ENCODE peak calls at places on chromosomes 11 and 22, in six cellular contexts. O is A549, L is GM12878, T is HepG2, P is NB4, I is endothelial cell of umbilical vein. K is an unnamed sample.

GRCh38 chr11:12386309-12386708 is 8.9 kb downstream of the PARVA start:
- DNase-seq in O (no peak), P (no peak), I (no peak), T (no peak), L (no peak), K (no peak)

GRCh38 chr11:9060700-9061111 is 30.7 kb downstream of the SCUBE2 start:
- DNase-seq in I (no peak), O (peak), P (peak), L (peak), T (peak), K (peak)

GRCh38 chr11:73995247-73995646 is 12.6 kb upstream of the UCP2 start:
- DNase-seq in I (peak), O (no peak), P (peak), T (no peak), L (no peak), K (no peak)

GRCh38 chr11:69891421-69892236 is 72.4 kb upstream of the FGF3 start:
- DNase-seq in P (no peak), O (no peak), I (no peak), T (peak), L (no peak), K (no peak)

GRCh38 chr11:97963528-97964331 is 1057.0 kb upstream of the CNTN5 start:
- DNase-seq in T (no peak), O (no peak), P (peak), I (no peak), L (no peak), K (peak)

GRCh38 chr11:134361661-134362060 is 29.9 kb downstream of the GLB1L2 start:
- DNase-seq in T (no peak), P (no peak), O (no peak), L (no peak), I (no peak), K (no peak)

GRCh38 chr22:36182056-36182455 is 19.6 kb downstream of the APOL4 start:
- DNase-seq in I (peak), T (no peak), L (no peak), P (no peak), O (no peak), K (no peak)

GRCh38 chr11:19055016-19055415 is 5.5 kb downstream of the MRGPRX2 start:
- DNase-seq in O (no peak), T (no peak), L (no peak), P (no peak), I (no peak), K (no peak)

GRCh38 chr22:45842141-45842831 is 134.7 kb downstream of the WNT7B start:
- DNase-seq in P (peak), T (no peak), L (no peak), I (no peak), O (no peak), K (no peak)

GRCh38 chr11:130719516-130719915 is 196.8 kb downstream of the SNX19 start:
- DNase-seq in L (no peak), P (no peak), I (no peak), T (no peak), O (no peak), K (no peak)

GRCh38 chr22:43867839-43868652 is 5.7 kb upstream of the SULT4A1 start:
- DNase-seq in L (no peak), T (no peak), I (peak), O (peak), P (peak), K (peak)

GRCh38 chr11:59560702-59561469 is 49.5 kb downstream of the OR4D9 start:
- DNase-seq in P (peak), T (peak), L (peak), O (peak), I (peak), K (peak)

GRCh38 chr11:97111559-97111958 is 721.7 kb downstream of the JRKL start:
- DNase-seq in O (no peak), P (no peak), L (no peak), T (no peak), I (no peak), K (no peak)

GRCh38 chr11:35260342-35260985 is 121.5 kb downstream of the CD44 start:
- DNase-seq in I (no peak), O (peak), L (no peak), P (no peak), T (no peak), K (no peak)

GRCh38 chr11:112085822-112086421 is 634 bp downstream of the TIMM8B start:
- DNase-seq in L (no peak), I (no peak), P (peak), O (peak), T (no peak), K (peak)

GRCh38 chr11:122709042-122709760 is 53.7 kb downstream of the UBASH3B start:
- DNase-seq in L (no peak), I (no peak), T (no peak), P (no peak), O (peak), K (no peak)

GRCh38 chr11:43952401-43953342 is 10.2 kb downstream of the C11orf96 start:
- DNase-seq in L (no peak), I (no peak), O (no peak), P (no peak), T (no peak), K (peak)

GRCh38 chr11:15941206-15941770 is 415.1 kb downstream of the SOX6 start:
- DNase-seq in I (peak), L (no peak), T (no peak), O (no peak), P (peak), K (peak)

GRCh38 chr22:30286813-30287625 is 2.3 kb downstream of the CASTOR1 start:
- DNase-seq in I (peak), T (peak), O (peak), P (peak), L (no peak), K (peak)

GRCh38 chr11:98455500-98456186 is 565.1 kb upstream of the CNTN5 start:
- DNase-seq in I (no peak), P (peak), O (no peak), T (peak), L (no peak), K (peak)

GRCh38 chr11:124801014-124801413 is 808 bp upstream of the MSANTD2 start:
- DNase-seq in O (no peak), P (peak), I (peak), L (no peak), T (no peak), K (no peak)

GRCh38 chr11:87972133-87972532 is 203.1 kb downstream of the RAB38 start:
- DNase-seq in O (no peak), T (no peak), P (no peak), L (no peak), I (no peak), K (no peak)

GRCh38 chr22:16699336-16699735 is 106.7 kb upstream of the CCT8L2 start:
- DNase-seq in T (no peak), P (no peak), L (no peak), I (no peak), O (no peak), K (no peak)

GRCh38 chr22:31920306-31920705 is 24.0 kb upstream of the YWHAH start:
- DNase-seq in L (no peak), P (no peak), O (no peak), T (no peak), I (no peak), K (no peak)

GRCh38 chr11:84830372-84830771 is 796.8 kb downstream of the DLG2 start:
- DNase-seq in L (no peak), T (no peak), P (no peak), O (no peak), I (no peak), K (no peak)

GRCh38 chr22:35961480-35961902 is 67.1 kb downstream of the RBFOX2 start:
- DNase-seq in L (no peak), I (peak), O (peak), P (no peak), T (no peak), K (no peak)

GRCh38 chr11:82906236-82906635 is 4.7 kb downstream of the DDIAS start:
- DNase-seq in T (peak), P (peak), I (peak), O (peak), L (no peak), K (no peak)

GRCh38 chr11:69401715-69402114 is 79.7 kb upstream of the LINC01488 start:
- DNase-seq in L (no peak), O (no peak), P (peak), T (no peak), I (no peak), K (peak)

GRCh38 chr11:32658639-32659406 is 75.2 kb downstream of the EIF3M start:
- DNase-seq in L (no peak), O (no peak), I (no peak), T (no peak), P (no peak), K (no peak)

GRCh38 chr11:77959434-77959833 is 35.0 kb downstream of the INTS4 start:
- DNase-seq in T (no peak), L (no peak), O (no peak), P (no peak), I (peak), K (no peak)

GRCh38 chr11:47946682-47947575 is 33.4 kb upstream of the PTPRJ start:
- DNase-seq in L (no peak), T (no peak), P (peak), I (peak), O (peak), K (peak)

GRCh38 chr22:42800731-42801536 is 56.1 kb downstream of the ARFGAP3 start:
- DNase-seq in P (no peak), T (peak), I (no peak), O (no peak), L (no peak), K (no peak)

DNA sequence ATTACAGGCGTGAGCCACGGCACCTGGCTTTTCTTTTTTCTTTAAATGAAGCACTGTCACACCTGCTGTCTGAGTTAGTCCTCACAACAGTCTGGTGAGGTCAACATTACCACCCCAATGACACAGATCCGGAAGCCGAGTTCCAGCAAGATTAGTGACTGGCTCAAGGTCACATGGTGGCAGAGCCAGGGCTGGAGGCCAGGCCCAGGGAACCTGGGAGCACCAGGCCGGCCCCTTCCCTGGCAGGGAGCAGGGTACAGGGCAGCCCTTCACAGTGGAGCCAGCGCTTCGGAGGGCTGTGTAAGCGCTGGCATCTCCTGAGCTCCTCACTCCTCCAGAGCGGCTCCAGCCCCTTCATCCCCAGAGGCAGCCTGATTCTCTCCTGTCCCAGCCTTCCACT is 118.7 kb downstream of the ST3GAL4 start:
- DNase-seq in P (no peak), I (no peak), L (no peak), O (no peak), T (peak), K (no peak)
- TF ChIP-seq MYC in P (no peak), I (no peak), L (no peak), O (no peak), T (no peak), K (no peak)

DNA sequence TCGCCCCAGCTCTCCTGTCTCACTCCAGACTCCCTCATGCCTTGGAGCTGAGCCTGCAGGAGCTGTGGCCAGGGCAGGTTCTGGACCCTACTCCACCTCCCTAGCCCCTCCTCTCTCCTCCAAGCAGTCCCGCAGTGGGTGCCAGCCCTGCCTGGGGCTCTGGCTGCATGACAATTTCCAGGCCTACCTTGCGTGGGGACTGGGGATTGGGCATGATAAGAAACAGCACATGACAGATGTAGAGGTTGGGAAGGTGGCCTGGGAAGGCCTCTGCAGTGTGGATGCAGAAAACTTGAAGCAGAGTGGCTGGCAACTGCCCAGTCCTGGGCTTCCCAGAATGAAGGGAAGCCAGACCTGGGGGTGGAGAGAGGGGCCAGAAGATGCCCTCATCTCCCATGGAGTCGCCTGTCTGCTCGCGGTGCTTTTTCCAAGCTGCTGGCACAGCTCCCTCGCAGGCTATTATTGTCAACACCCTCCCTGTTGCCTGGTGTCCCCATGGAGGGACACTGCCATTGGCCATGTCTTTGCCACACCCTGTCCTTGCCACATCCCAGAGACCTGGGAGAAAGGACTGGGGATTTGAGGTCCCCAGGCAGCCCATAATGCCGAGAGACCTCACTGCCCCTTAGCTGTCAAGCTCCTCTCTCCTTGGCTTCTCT is 48.9 kb upstream of the CDON start:
- DNase-seq in L (no peak), P (no peak), I (no peak), T (no peak), O (no peak), K (no peak)
- TF ChIP-seq MYC in L (no peak), P (no peak), I (no peak), T (no peak), O (no peak), K (no peak)

GRCh38 chr22:26588749-26589366 is 1.1 kb downstream of the TPST2 start:
- DNase-seq in L (no peak), P (no peak), I (no peak), T (peak), O (no peak), K (no peak)
- TF ChIP-seq MYC in L (no peak), P (no peak), I (no peak), T (no peak), O (no peak), K (no peak)

GRCh38 chr11:76267563-76267962 is 61.3 kb upstream of the WNT11 start:
- DNase-seq in T (no peak), I (no peak), L (no peak), P (no peak), O (no peak), K (no peak)

GRCh38 chr11:76268498-76268897 is 62.2 kb upstream of the WNT11 start:
- DNase-seq in T (no peak), I (no peak), L (no peak), P (no peak), O (no peak), K (no peak)

GRCh38 chr11:76269247-76269646 is 62.9 kb upstream of the WNT11 start:
- DNase-seq in P (no peak), L (no peak), O (no peak), T (no peak), I (no peak), K (no peak)

GRCh38 chr11:76270387-76270786 is 64.1 kb upstream of the WNT11 start:
- DNase-seq in I (no peak), L (no peak), T (no peak), P (no peak), O (no peak), K (no peak)

DNA sequence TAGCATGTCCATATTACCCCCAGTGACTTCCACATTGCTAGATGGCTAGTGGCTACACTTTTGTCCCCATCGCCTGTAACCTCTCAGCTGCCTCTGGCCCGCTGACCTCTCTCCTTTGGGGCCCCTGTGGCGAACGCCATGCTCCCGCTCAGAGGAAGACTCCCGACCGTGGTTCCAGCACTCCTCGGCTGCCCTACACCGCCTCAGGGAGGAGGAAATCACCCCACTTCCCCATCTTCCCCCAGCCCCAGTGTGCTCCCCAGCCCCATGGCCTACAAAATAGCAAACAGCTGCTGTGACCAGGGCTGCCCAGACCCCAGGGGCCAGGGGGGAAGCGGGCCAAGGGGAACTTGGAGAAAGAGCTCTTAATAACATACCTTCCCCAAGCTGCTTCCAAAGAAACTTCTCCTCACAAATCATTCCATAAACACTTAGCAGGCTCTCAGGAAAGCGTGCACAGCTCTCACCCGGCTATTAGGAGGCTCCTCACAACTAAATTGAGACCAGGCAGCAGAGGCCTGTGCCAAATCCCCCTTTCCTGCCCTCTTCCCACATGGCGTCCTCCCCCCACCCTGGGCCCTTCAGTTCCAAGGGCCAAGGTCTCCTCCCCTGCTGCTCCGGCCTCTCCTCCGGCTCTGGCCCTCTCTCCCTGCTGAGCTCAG is 63.5 kb upstream of the WNT11 start:
- DNase-seq in I (no peak), T (no peak), O (no peak), P (peak), L (no peak), K (no peak)
- TF ChIP-seq MYC in I (no peak), T (no peak), O (no peak), P (no peak), L (no peak), K (no peak)

DNA sequence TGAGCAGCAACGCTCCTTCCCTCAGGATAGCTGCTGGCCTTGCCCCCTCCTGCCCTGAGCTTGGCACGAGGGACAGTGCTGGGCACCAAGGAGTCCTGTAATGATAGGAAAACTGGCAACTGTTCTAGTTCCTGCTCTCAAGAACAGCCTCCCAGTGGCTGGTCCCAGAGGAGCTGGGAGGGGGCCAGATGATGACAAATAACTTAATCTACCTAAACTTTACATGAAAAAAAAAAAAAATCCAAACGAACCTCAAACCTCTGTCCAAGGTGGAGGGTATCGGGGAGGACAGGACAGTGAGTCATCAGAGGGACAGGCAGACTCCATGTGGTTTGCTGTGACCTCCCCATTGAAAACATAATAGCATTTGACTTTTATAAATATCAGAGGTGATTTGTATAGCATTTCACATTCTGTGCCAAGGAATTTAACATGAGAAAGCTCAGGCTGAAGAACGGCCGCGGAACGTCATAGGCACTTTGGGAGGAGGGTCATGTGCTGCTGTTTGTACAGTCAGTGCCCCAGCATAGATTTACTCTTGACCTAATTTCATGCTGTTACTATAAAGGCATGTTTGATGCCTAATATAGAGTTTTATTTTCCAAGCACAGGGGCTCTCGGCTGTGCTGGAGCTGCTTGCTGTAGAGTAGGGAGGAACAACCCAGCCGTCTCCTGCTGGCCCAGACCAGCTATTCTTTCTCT is 98.2 kb upstream of the NNMT start:
- DNase-seq in T (no peak), P (no peak), I (peak), O (no peak), L (no peak), K (no peak)
- TF ChIP-seq MYC in T (no peak), P (no peak), I (no peak), O (no peak), L (no peak), K (no peak)

DNA sequence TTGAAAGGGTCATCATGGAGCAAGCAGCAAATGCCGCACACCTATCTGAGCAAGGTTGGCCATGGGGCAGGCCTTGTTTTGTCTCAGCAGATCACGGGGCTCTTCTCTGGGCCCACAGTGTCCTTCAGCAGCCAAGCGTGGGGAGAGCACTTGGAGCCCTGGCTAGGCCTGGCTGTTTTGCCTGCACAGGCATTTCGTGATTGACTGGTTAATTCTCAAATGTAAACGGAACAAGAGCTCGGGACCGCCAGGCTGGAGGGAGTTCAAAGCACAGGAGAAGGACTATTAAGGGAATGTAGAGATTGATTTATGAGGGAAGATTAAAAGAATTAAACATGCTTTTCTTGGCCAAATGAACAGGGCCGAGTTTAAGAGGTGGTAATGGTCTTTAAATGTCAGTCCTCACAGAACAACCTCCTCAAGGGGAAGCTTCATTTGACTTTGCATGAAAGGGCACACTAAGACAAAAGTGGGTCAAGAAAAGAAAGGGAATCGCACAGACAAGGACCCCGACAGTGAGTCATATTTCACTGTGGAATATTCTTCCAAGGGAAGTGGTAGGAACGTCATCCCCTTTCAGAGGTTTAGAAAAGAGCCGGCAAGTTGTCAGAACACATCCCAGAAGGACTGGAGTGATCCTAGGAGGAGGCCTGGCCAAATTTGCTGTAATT is 20.7 kb downstream of the SPON1 start:
- DNase-seq in I (no peak), L (no peak), O (no peak), T (no peak), P (no peak), K (no peak)
- TF ChIP-seq MYC in I (no peak), L (no peak), O (no peak), T (no peak), P (no peak), K (no peak)

GRCh38 chr22:38740754-38741153 is 15.0 kb downstream of the SUN2 start:
- DNase-seq in P (no peak), I (no peak), L (no peak), T (no peak), O (no peak), K (no peak)
- TF ChIP-seq MYC in P (no peak), I (no peak), L (no peak), T (no peak), O (no peak), K (no peak)

GRCh38 chr22:49393526-49393925 is 434.1 kb downstream of the BRD1 start:
- DNase-seq in T (no peak), I (no peak), P (no peak), O (no peak), L (no peak), K (no peak)

GRCh38 chr22:49392841-49393510 is 434.7 kb downstream of the BRD1 start:
- DNase-seq in T (no peak), I (no peak), O (no peak), P (no peak), L (no peak), K (no peak)

GRCh38 chr22:49392247-49392646 is 435.4 kb downstream of the BRD1 start:
- DNase-seq in T (no peak), O (no peak), P (no peak), I (no peak), L (no peak), K (no peak)

GRCh38 chr22:49395617-49396016 is 432.1 kb downstream of the BRD1 start:
- DNase-seq in L (no peak), P (no peak), T (no peak), I (no peak), O (no peak), K (no peak)

GRCh38 chr22:49394116-49394785 is 433.4 kb downstream of the BRD1 start:
- DNase-seq in P (no peak), L (no peak), I (no peak), O (no peak), T (no peak), K (no peak)
- TF ChIP-seq MYC in P (no peak), L (no peak), I (no peak), O (no peak), T (no peak), K (no peak)

K was measured in K562.